ENCODE peak calls at places on chromosome 13, in five cellular contexts. I is tibial nerve, S is H1, U is A549, T is ovary. A is an unnamed sample.

GRCh38 chr13:72141845-72142470 is 275.0 kb upstream of the DACH1 start:
- DNase-seq in I (no peak), S (no peak), U (no peak), T (no peak), A (no peak)

GRCh38 chr13:102394158-102395053 is 7.4 kb downstream of the FGF14 start:
- DNase-seq in I (peak), S (peak), U (peak), T (peak), A (peak)

GRCh38 chr13:54016548-54016947 is 987.9 kb downstream of the OLFM4 start:
- DNase-seq in I (no peak), S (no peak), U (no peak), T (no peak), A (no peak)

GRCh38 chr13:85819513-85819912 is 20.3 kb upstream of the SLITRK6 start:
- DNase-seq in I (no peak), S (no peak), U (no peak), T (no peak), A (no peak)

GRCh38 chr13:36325912-36326311 is 20.3 kb downstream of the SPART start:
- DNase-seq in I (no peak), S (no peak), U (no peak), T (no peak), A (no peak)

GRCh38 chr13:21476893-21477472 is 17.9 kb upstream of the ZDHHC20 start:
- DNase-seq in I (peak), S (peak), U (peak), T (peak), A (peak)

GRCh38 chr13:98919566-98919965 is 58.3 kb downstream of the DOCK9 start:
- DNase-seq in I (no peak), S (no peak), U (no peak), T (no peak), A (no peak)

GRCh38 chr13:42114912-42115311 is 66.5 kb downstream of the DGKH start:
- DNase-seq in I (no peak), S (no peak), U (no peak), T (no peak), A (no peak)

GRCh38 chr13:49936085-49936942 is at the start of gene SPRYD7:
- DNase-seq in I (peak), S (peak), U (peak), T (peak), A (peak)

GRCh38 chr13:20411638-20412342 is 113.9 kb downstream of the CRYL1 start:
- DNase-seq in I (no peak), S (no peak), U (no peak), T (no peak), A (peak)

GRCh38 chr13:80469841-80470378 is 129.0 kb upstream of the SPRY2 start:
- DNase-seq in I (peak), S (no peak), U (peak), T (peak), A (peak)

GRCh38 chr13:112172641-112173171 is 105.8 kb downstream of the SOX1 start:
- DNase-seq in I (no peak), S (no peak), U (no peak), T (no peak), A (no peak)

GRCh38 chr13:97018029-97018819 is 23.9 kb upstream of the OXGR1 start:
- DNase-seq in I (no peak), S (peak), U (peak), T (no peak), A (no peak)

GRCh38 chr13:47837104-47837880 is 163.8 kb downstream of the SUCLA2 start:
- DNase-seq in I (no peak), S (no peak), U (no peak), T (no peak), A (no peak)

GRCh38 chr13:20006206-20006605 is 47.7 kb downstream of the ZMYM2 start:
- DNase-seq in I (no peak), S (no peak), U (no peak), T (no peak), A (no peak)

GRCh38 chr13:85363504-85363903 is 435.7 kb downstream of the SLITRK6 start:
- DNase-seq in I (no peak), S (no peak), U (no peak), T (no peak), A (no peak)

GRCh38 chr13:74210693-74211393 is 76.6 kb upstream of the KLF12 start:
- DNase-seq in I (no peak), S (no peak), U (peak), T (no peak), A (no peak)

GRCh38 chr13:26037302-26037701 is 14.5 kb downstream of the SHISA2 start:
- DNase-seq in I (no peak), S (peak), U (peak), T (no peak), A (no peak)

GRCh38 chr13:110343241-110343865 is 36.3 kb downstream of the COL4A2 start:
- DNase-seq in I (no peak), S (no peak), U (peak), T (no peak), A (no peak)
- TF ChIP-seq EP300 in I (no peak), S (no peak), U (no peak), T (no peak), A (peak)

GRCh38 chr13:39415003-39415402 is 188.0 kb downstream of the LHFPL6 start:
- DNase-seq in I (no peak), S (no peak), U (no peak), T (no peak), A (no peak)
- H3K27ac ChIP-seq in I (peak), S (no peak), U (no peak), T (no peak), A (peak)

GRCh38 chr13:110912651-110913051 is 2.2 kb downstream of the ANKRD10 start:
- DNase-seq in I (no peak), S (no peak), U (peak), T (no peak), A (no peak)
- H3K4me3 ChIP-seq in I (no peak), S (peak), U (peak), T (no peak), A (peak)

GRCh38 chr13:59874973-59875372 is 288.8 kb downstream of the DIAPH3 start:
- DNase-seq in I (no peak), S (no peak), U (no peak), T (no peak), A (no peak)
- TF ChIP-seq EP300 in I (no peak), S (no peak), U (no peak), T (no peak), A (no peak)

DNA sequence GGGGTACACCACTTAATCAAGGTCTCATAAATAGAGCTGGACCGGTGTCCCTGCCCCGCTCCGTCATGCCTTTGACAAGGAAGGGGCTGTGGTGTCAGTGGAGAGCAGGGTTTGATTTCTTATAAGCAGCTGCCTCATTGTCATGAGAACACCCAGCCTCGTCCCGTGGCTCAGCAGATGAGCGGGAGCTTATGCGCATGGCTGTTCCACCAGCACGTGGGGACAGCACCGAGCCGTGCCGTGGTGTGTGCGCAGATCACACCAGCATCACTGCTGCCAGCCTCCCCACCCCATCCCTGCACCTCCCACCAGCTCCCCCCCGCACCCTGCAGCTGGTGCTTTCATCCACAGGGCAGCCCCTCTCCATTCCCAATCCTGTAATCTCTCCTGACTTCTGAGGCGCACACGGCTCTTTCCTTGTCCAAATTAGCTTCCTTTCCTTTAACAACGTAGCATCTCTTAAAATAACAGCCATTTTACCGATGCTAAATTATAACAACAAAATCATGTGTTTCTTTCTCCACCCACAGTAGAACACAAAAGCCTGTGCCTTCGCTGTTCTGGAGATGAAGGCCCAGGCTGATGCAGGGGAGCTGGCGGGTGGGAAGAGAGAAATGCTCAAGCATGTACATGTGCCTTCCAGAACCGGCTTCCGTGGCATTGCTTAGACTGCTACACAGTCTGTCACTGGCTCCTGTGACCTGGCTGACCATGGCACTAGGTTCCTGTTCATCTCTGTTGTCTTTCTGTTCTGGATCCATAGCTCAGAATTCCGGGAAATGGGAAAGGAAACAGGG is 96.8 kb downstream of the RAB20 start:
- DNase-seq in I (no peak), S (no peak), U (no peak), T (no peak), A (no peak)
- H3K27ac ChIP-seq in I (no peak), S (no peak), U (no peak), T (no peak), A (no peak)

GRCh38 chr13:33204130-33204927 is 81.2 kb downstream of the STARD13 start:
- DNase-seq in I (peak), S (no peak), U (no peak), T (peak), A (peak)

GRCh38 chr13:33206945-33207615 is 78.5 kb downstream of the STARD13 start:
- DNase-seq in I (no peak), S (no peak), U (no peak), T (no peak), A (no peak)

GRCh38 chr13:33205224-33205623 is 80.3 kb downstream of the STARD13 start:
- DNase-seq in I (no peak), S (no peak), U (no peak), T (no peak), A (no peak)

GRCh38 chr13:33206425-33206824 is 79.1 kb downstream of the STARD13 start:
- DNase-seq in I (no peak), S (no peak), U (no peak), T (no peak), A (no peak)

DNA sequence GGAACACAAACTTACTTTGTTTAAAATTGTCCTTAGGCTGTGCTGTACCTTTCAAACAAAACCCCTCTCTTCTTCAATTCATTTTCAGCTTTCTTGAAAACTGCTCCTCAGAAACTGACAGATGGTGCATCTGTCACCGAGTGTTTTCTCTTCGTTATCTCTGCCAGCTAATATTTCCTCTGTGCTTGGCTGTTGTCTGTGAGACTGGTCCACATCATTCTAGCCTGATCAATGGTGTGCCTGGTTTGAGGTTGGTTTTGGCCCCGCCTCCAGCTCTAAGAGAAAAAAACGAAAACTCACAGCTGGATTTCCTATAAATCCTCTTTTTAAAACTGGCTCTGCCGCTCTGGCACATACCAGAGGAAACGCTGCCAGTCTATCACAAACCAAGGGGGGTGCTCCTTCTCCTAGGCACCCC is 79.7 kb downstream of the STARD13 start:
- DNase-seq in I (no peak), S (no peak), U (no peak), T (no peak), A (no peak)
- H3K4me3 ChIP-seq in I (no peak), S (no peak), U (no peak), T (no peak), A (peak)